ENCODE peak calls at places on chromosome 5, in four cellular contexts. D is effector memory CD4-positive, alpha-beta T cell; K is CD4-positive, CD25-positive, alpha-beta regulatory T cell; Y is lower lobe of right lung. U is an unnamed sample. For H3K4me1, the result is how much of the 10 kb centered on the place peaks cover.

GRCh38 chr5:16536246-16536645 is 70.6 kb upstream of the ZNF622 start:
- DNase-seq in Y (no peak), K (no peak), D (no peak), U (no peak)

GRCh38 chr5:37721447-37721871 is 118.4 kb downstream of the GDNF start:
- DNase-seq in Y (no peak), D (no peak), K (peak), U (peak)

GRCh38 chr5:73754254-73754653 is 128.3 kb downstream of the ARHGEF28 start:
- DNase-seq in Y (no peak), D (no peak), K (no peak), U (no peak)

GRCh38 chr5:72281764-72282499 is 38.1 kb downstream of the MRPS27 start:
- DNase-seq in D (no peak), K (no peak), Y (no peak), U (no peak)

GRCh38 chr5:91058575-91058974 is 324.5 kb downstream of the ARRDC3 start:
- DNase-seq in K (no peak), D (no peak), Y (no peak), U (no peak)

GRCh38 chr5:94140300-94140699 is 398.9 kb upstream of the POU5F2 start:
- DNase-seq in K (no peak), Y (no peak), D (no peak), U (no peak)

GRCh38 chr5:51302358-51302757 is 80.9 kb upstream of the ISL1 start:
- DNase-seq in K (no peak), Y (no peak), D (no peak), U (no peak)

GRCh38 chr5:32312194-32312681 is 501 bp downstream of the MTMR12 start:
- DNase-seq in D (peak), K (peak), Y (peak), U (peak)

GRCh38 chr5:78638423-78638822 is 10.1 kb downstream of the LHFPL2 start:
- DNase-seq in Y (no peak), D (no peak), K (no peak), U (peak)

GRCh38 chr5:35035271-35035670 is 12.5 kb downstream of the AGXT2 start:
- DNase-seq in Y (no peak), K (no peak), D (no peak), U (peak)

GRCh38 chr5:157476699-157477408 is 16.8 kb downstream of the NIPAL4 start:
- DNase-seq in D (no peak), K (peak), Y (no peak), U (peak)

GRCh38 chr5:158739941-158740340 is 359.8 kb downstream of the EBF1 start:
- DNase-seq in Y (no peak), D (no peak), K (no peak), U (no peak)

GRCh38 chr5:100965291-100965690 is 62.2 kb upstream of the ST8SIA4 start:
- DNase-seq in Y (no peak), D (no peak), K (no peak), U (no peak)
- H3K4me3 ChIP-seq in Y (no peak), D (no peak), K (no peak), U (no peak)

DNA sequence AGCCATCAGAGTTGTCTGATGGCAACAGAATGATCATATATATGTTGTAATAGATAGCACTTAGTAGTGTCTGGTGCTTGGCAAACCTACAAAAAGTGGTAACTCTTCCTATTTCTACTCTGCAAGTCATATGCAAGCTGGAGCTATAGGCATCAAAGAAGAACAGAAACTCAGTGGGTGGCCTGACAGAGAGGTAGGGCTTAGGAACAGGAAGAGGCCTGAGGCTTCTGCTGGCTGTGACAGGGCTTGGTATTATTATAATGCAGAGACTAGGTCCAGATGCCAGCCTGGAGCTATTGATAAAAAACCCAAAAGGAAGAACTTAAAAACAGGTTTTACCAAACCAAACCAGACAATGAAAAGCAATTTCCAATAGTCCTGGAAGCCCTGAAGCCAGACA is 4.4 kb upstream of the DIAPH1 start:
- DNase-seq in D (no peak), K (peak), Y (no peak), U (peak)
- H3K27ac ChIP-seq in D (no peak), K (no peak), Y (peak), U (peak)

DNA sequence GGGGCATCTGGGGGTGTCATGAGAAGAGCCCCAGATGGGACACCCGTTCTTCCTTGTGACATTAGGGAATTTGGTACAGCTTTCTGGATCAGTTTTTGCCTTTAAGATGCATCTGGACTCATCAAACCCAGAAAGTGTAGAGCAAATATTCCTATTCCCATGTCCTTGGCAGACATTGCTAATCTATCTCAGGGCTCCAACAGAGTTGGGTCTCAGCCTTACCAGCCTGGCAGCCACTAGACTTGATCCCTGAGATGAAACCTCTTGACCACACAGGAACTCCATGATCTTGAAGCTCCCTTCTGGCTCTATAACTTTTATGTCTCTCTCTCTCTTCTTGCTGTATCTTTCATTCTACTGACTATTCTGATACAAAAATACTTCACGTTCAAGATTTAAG is 35.7 kb downstream of the ERGIC1 start:
- DNase-seq in Y (no peak), D (no peak), K (no peak), U (no peak)
- H3K4me1 ChIP-seq in Y (half or more), D (under half), K (under half), U (under half)

GRCh38 chr5:75616286-75616810 is 5.1 kb downstream of the ANKDD1B start:
- DNase-seq in D (no peak), K (no peak), Y (no peak), U (peak)
- H3K4me3 ChIP-seq in D (no peak), K (no peak), Y (no peak), U (peak)

GRCh38 chr5:135248801-135249231 is 150.2 kb downstream of the MACROH2A1 start:
- DNase-seq in D (no peak), Y (no peak), K (no peak), U (peak)

GRCh38 chr5:135246923-135247795 is 151.9 kb downstream of the MACROH2A1 start:
- DNase-seq in Y (no peak), D (no peak), K (no peak), U (peak)

GRCh38 chr5:135244620-135245021 is 154.4 kb downstream of the MACROH2A1 start:
- DNase-seq in D (no peak), K (no peak), Y (no peak), U (peak)

GRCh38 chr5:135245521-135246499 is 153.2 kb downstream of the MACROH2A1 start:
- DNase-seq in D (no peak), Y (no peak), K (no peak), U (peak)

GRCh38 chr5:135246605-135246922 is 152.5 kb downstream of the MACROH2A1 start:
- DNase-seq in D (no peak), Y (no peak), K (no peak), U (no peak)
- H3K27ac ChIP-seq in D (no peak), Y (no peak), K (no peak), U (peak)

GRCh38 chr5:180821538-180821937 is 18.9 kb upstream of the MGAT1 start:
- DNase-seq in Y (no peak), K (no peak), D (no peak), U (no peak)

GRCh38 chr5:180824630-180825476 is 22.2 kb upstream of the MGAT1 start:
- DNase-seq in Y (no peak), D (no peak), K (no peak), U (no peak)

GRCh38 chr5:180823938-180824629 is 21.5 kb upstream of the MGAT1 start:
- DNase-seq in K (peak), D (no peak), Y (no peak), U (no peak)

GRCh38 chr5:180820788-180821321 is 18.2 kb upstream of the MGAT1 start:
- DNase-seq in K (no peak), Y (no peak), D (no peak), U (no peak)

DNA sequence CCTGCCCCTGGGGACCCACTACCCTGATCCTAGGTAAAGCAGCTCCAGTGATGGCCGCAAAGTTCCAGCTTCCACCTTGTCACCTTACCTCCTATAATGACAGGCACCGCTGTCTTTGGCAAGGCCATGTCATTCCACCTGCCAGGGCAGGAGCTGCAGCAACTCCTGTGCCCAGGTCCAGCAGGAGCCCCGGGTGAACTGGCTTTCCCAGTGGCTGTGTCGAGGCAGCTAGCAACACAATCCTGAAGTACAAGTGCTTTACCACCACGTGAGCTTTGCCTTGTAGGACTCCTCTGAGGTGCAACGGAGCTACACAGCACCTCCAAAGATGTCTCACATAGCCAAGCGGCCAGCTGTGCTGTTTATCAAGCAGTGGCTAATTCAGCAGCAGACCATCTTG is 20.7 kb upstream of the MGAT1 start:
- DNase-seq in K (no peak), D (no peak), Y (no peak), U (no peak)
- H3K4me1 ChIP-seq in K (under half), D (under half), Y (half or more), U (under half)

GRCh38 chr5:25568989-25569625 is 924.3 kb upstream of the CDH10 start:
- DNase-seq in Y (no peak), K (peak), D (peak), U (peak)
- H3K4me3 ChIP-seq in Y (no peak), K (no peak), D (peak), U (peak)

DNA sequence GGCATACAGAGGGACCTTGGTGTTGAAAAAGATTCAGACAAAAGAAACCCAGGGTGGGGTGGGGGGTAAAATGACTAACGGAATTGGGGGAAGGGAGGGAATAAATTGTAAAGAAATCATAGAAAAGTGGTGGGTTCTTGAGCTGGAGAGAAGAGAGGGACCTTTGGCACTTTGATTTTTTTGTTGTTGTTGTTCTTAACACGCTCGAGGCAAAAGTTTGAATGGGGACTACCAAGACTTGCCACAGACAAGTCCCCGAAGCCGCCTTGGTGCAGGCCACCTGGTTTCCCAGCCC is 616 bp downstream of the VCAN start:
- DNase-seq in Y (no peak), K (no peak), D (no peak), U (no peak)
- H3K27ac ChIP-seq in Y (peak), K (no peak), D (no peak), U (peak)

U was measured in SJCRH30.